ENCODE peak calls at places on chromosomes 13 and 19, in four cellular contexts. Z is stomach, K is testis, I is NB4. S is an unnamed sample.

GRCh38 chr13:31765441-31765840 is 26.1 kb downstream of the RXFP2 start:
- DNase-seq in Z (no peak), K (no peak), I (no peak), S (no peak)

GRCh38 chr13:114099191-114099590 is 33.2 kb downstream of the RASA3 start:
- DNase-seq in Z (no peak), K (peak; percentile 72), I (peak; percentile 62), S (peak; percentile 100)

GRCh38 chr19:30001794-30002193 is 59.8 kb downstream of the URI1 start:
- DNase-seq in Z (no peak), K (no peak), I (peak; percentile 36), S (no peak)

GRCh38 chr13:61770697-61771096 is 355.0 kb upstream of the PCDH20 start:
- DNase-seq in Z (no peak), K (no peak), I (no peak), S (no peak)

GRCh38 chr13:35850569-35850968 is 280.6 kb downstream of the DCLK1 start:
- DNase-seq in Z (no peak), K (no peak), I (no peak), S (no peak)

GRCh38 chr13:33153421-33154381 is 131.9 kb downstream of the STARD13 start:
- DNase-seq in Z (no peak), K (no peak), I (no peak), S (no peak)

GRCh38 chr13:45335397-45336024 is 5.5 kb downstream of the TPT1 start:
- DNase-seq in Z (no peak), K (no peak), I (peak; percentile 42), S (no peak)

GRCh38 chr13:41061075-41061913 is at the start of gene WBP4:
- DNase-seq in Z (peak; percentile 93), K (peak; percentile 95), I (peak; percentile 96), S (peak; percentile 42)

GRCh38 chr19:7500811-7501450 is 12.1 kb upstream of the PEX11G start:
- DNase-seq in Z (peak; percentile 72), K (peak; percentile 89), I (no peak), S (no peak)

GRCh38 chr19:18304496-18305312 is 18.2 kb downstream of the LSM4 start:
- DNase-seq in Z (peak; percentile 80), K (peak; percentile 85), I (peak; percentile 91), S (peak; percentile 88)

GRCh38 chr13:45195421-45195820 is 5.4 kb downstream of the KCTD4 start:
- DNase-seq in Z (no peak), K (no peak), I (peak; percentile 14), S (no peak)

GRCh38 chr19:17751103-17751911 is at the start of gene FCHO1:
- DNase-seq in Z (peak; percentile 51), K (no peak), I (peak; percentile 96), S (no peak)

DNA sequence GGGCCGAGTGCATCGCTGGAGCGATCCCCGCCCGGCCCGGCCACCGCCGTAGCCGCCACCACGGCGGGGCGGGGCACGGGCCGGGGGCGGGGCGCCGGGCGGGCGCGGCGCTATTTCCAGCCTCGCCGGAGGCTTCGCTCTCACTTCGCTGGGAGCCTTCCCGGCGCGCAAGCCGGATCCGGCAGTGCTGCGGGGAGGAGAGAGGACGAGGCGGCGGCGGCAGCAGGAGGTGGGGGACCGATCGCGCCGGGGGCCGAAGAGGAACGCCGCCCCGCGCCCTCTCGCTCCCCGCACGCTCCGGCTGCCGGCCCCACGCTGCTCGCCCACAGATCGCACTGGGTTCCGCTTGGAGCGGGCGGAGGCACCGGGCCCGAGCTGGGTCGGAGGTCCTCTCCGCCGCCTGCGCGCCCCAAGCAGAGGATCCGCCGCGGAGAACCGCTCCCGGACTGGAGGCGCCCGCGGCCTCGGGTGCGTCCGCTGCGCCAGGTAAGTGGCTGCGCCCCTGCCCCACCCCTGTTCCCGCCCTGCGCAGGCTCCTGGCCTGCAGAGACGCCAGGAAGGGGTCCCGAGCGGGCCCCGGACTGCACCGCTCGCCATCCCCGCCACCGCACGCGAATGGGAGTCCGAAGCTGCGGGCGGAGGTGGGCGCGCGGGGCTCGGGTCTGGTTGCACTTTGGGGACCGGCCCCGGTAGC is at the start of gene CHST8:
- DNase-seq in Z (peak; percentile 42), K (peak; percentile 53), I (no peak), S (no peak)
- TF ChIP-seq POLR2A in Z (no peak), K (no peak), I (no peak), S (peak; percentile 86)

GRCh38 chr19:46786236-46787039 is 2.0 kb downstream of the SLC1A5 start:
- DNase-seq in Z (peak; percentile 67), K (peak; percentile 69), I (peak; percentile 100), S (peak; percentile 60)
- TF ChIP-seq POLR2A in Z (no peak), K (no peak), I (peak; percentile 61), S (no peak)

GRCh38 chr13:43835701-43836100 is 43.8 kb downstream of the CCDC122 start:
- DNase-seq in Z (no peak), K (no peak), I (no peak), S (no peak)
- TF ChIP-seq POLR2A in Z (no peak), K (no peak), I (no peak), S (no peak)

GRCh38 chr19:12676928-12677327 is 4.8 kb downstream of the DHPS start:
- DNase-seq in Z (no peak), K (no peak), I (no peak), S (no peak)
- TF ChIP-seq POLR2A in Z (no peak), K (no peak), I (no peak), S (no peak)

GRCh38 chr19:40803170-40803856 is 4.3 kb downstream of the EGLN2 start:
- DNase-seq in Z (no peak), K (no peak), I (no peak), S (no peak)
- TF ChIP-seq POLR2A in Z (no peak), K (no peak), I (no peak), S (no peak)

GRCh38 chr13:66301482-66301881 is 928.7 kb downstream of the PCDH9 start:
- DNase-seq in Z (no peak), K (no peak), I (no peak), S (no peak)
- TF ChIP-seq POLR2A in Z (no peak), K (no peak), I (no peak), S (no peak)

GRCh38 chr19:1275976-1276619 is 768 bp downstream of the FAM174C start:
- DNase-seq in Z (no peak), K (no peak), I (no peak), S (no peak)
- TF ChIP-seq POLR2A in Z (no peak), K (no peak), I (no peak), S (peak; percentile 24)